ENCODE peak calls at places on chromosomes 16 and 17, in nine cellular contexts. E is left cardiac atrium, D is psoas muscle, U is HTR-8/SVneo, S is GM20000, M is epithelial cell of esophagus, J is H54, W is NCI-H345, Y is NCI-H524. I is an unnamed sample.

GRCh38 chr16:9836118-9836736 is 346.0 kb downstream of the GRIN2A start:
- DNase-seq in E (no peak), D (no peak), U (peak), S (no peak), M (peak), J (no peak), W (no peak), Y (peak), I (peak)

GRCh38 chr16:49767998-49768397 is 87.9 kb downstream of the ZNF423 start:
- DNase-seq in E (no peak), D (no peak), U (no peak), S (no peak), M (no peak), J (no peak), W (no peak), Y (no peak), I (no peak)

GRCh38 chr17:48550313-48551205 is 5.7 kb upstream of the HOXB2 start:
- DNase-seq in E (no peak), D (no peak), U (no peak), S (no peak), M (no peak), J (no peak), W (peak), Y (peak), I (peak)

GRCh38 chr17:68197997-68198930 is 49.6 kb upstream of the AMZ2 start:
- DNase-seq in E (peak), D (no peak), U (no peak), S (peak), M (peak), J (no peak), W (peak), Y (no peak), I (no peak)

GRCh38 chr17:74785096-74785980 is 9.2 kb upstream of the NAT9 start:
- DNase-seq in E (no peak), D (no peak), U (no peak), S (no peak), M (peak), J (no peak), W (no peak), Y (no peak), I (no peak)

GRCh38 chr16:30084816-30085159 is 6.9 kb downstream of the TBX6 start:
- DNase-seq in E (peak), D (peak), U (no peak), S (no peak), M (no peak), J (no peak), W (no peak), Y (no peak), I (no peak)

GRCh38 chr16:69942099-69942491 is 9.0 kb upstream of the CLEC18A start:
- DNase-seq in E (no peak), D (peak), U (no peak), S (no peak), M (no peak), J (no peak), W (no peak), Y (no peak), I (no peak)

GRCh38 chr17:70327723-70328122 is 158.4 kb downstream of the KCNJ2 start:
- DNase-seq in E (no peak), D (no peak), U (no peak), S (no peak), M (no peak), J (no peak), W (no peak), Y (peak), I (no peak)

GRCh38 chr16:64122177-64122576 is 999.7 kb downstream of the CDH11 start:
- DNase-seq in E (no peak), D (no peak), U (no peak), S (no peak), M (no peak), J (no peak), W (no peak), Y (no peak), I (no peak)

GRCh38 chr17:34850023-34850422 is 111.2 kb downstream of the CCT6B start:
- DNase-seq in E (no peak), D (no peak), U (no peak), S (no peak), M (peak), J (no peak), W (no peak), Y (no peak), I (no peak)

GRCh38 chr17:13671771-13672170 is 70.0 kb upstream of the HS3ST3A1 start:
- DNase-seq in E (no peak), D (no peak), U (no peak), S (no peak), M (peak), J (peak), W (no peak), Y (no peak), I (no peak)

GRCh38 chr17:78027121-78027520 is 68.6 kb downstream of the TNRC6C start:
- DNase-seq in E (no peak), D (no peak), U (no peak), S (no peak), M (no peak), J (no peak), W (no peak), Y (no peak), I (no peak)

GRCh38 chr16:83530293-83530692 is 277.5 kb upstream of the HSBP1 start:
- DNase-seq in E (no peak), D (no peak), U (no peak), S (no peak), M (no peak), J (no peak), W (no peak), Y (no peak), I (peak)

I was measured in hepatic stellate cell.